ENCODE peak calls at places on chromosomes 7 and 10, in eight cellular contexts. O is upper lobe of right lung, G is lower leg skin, I is mucosa of descending colon, U is breast epithelium, M is heart right ventricle, X is cardiac muscle cell, T is lower lobe of right lung. Y is an unnamed sample.

GRCh38 chr10:15462253-15462885 is 91.3 kb upstream of the FAM171A1 start:
- DNase-seq in O (no peak), G (no peak), I (no peak), U (no peak), M (no peak), X (no peak), T (no peak), Y (no peak)

GRCh38 chr7:151063212-151063561 is 3.8 kb downstream of the SLC4A2 start:
- DNase-seq in O (no peak), G (no peak), I (no peak), U (no peak), M (no peak), X (no peak), T (no peak), Y (peak; percentile 75)

GRCh38 chr10:78911533-78912340 is 157.0 kb upstream of the ZMIZ1 start:
- DNase-seq in O (peak; percentile 68), G (no peak), I (no peak), U (no peak), M (no peak), X (no peak), T (peak; percentile 68), Y (no peak)

GRCh38 chr10:488933-489215 is 200.6 kb downstream of the DIP2C start:
- DNase-seq in O (peak; percentile 33), G (no peak), I (no peak), U (no peak), M (no peak), X (no peak), T (no peak), Y (no peak)

GRCh38 chr10:69439813-69440506 is 11.3 kb upstream of the TSPAN15 start:
- DNase-seq in O (peak; percentile 84), G (no peak), I (peak; percentile 55), U (no peak), M (no peak), X (peak; percentile 69), T (peak; percentile 83), Y (peak; percentile 81)

GRCh38 chr10:43395571-43396060 is 13.4 kb downstream of the HNRNPF start:
- DNase-seq in O (no peak), G (peak; percentile 49), I (peak; percentile 60), U (no peak), M (no peak), X (no peak), T (no peak), Y (no peak)

GRCh38 chr10:24000271-24000813 is 208.6 kb upstream of the KIAA1217 start:
- DNase-seq in O (no peak), G (no peak), I (no peak), U (no peak), M (no peak), X (no peak), T (no peak), Y (peak; percentile 4)

GRCh38 chr7:127413962-127414361 is 21.5 kb upstream of the ZNF800 start:
- DNase-seq in O (no peak), G (no peak), I (no peak), U (no peak), M (no peak), X (no peak), T (no peak), Y (no peak)

GRCh38 chr7:134589491-134589941 is 40.6 kb downstream of the AKR1B15 start:
- DNase-seq in O (no peak), G (no peak), I (no peak), U (peak; percentile 59), M (no peak), X (no peak), T (no peak), Y (no peak)

GRCh38 chr7:32809871-32810270 is 81.7 kb downstream of the KBTBD2 start:
- DNase-seq in O (no peak), G (no peak), I (no peak), U (no peak), M (no peak), X (no peak), T (no peak), Y (no peak)

GRCh38 chr7:74655785-74656420 is 1.6 kb upstream of the GTF2I start:
- DNase-seq in O (no peak), G (no peak), I (no peak), U (peak; percentile 10), M (no peak), X (no peak), T (no peak), Y (no peak)

GRCh38 chr7:74657692-74658170 is at the start of gene GTF2I:
- DNase-seq in O (no peak), G (no peak), I (no peak), U (no peak), M (no peak), X (peak; percentile 71), T (no peak), Y (no peak)

GRCh38 chr7:74658171-74659004 is 870 bp downstream of the GTF2I start:
- DNase-seq in O (peak; percentile 96), G (peak; percentile 84), I (peak; percentile 95), U (peak; percentile 91), M (peak; percentile 94), X (peak; percentile 97), T (peak; percentile 94), Y (peak; percentile 92)

GRCh38 chr7:74656421-74656910 is 1.1 kb upstream of the GTF2I start:
- DNase-seq in O (peak; percentile 78), G (no peak), I (peak; percentile 69), U (peak; percentile 53), M (peak; percentile 63), X (peak; percentile 56), T (no peak), Y (peak; percentile 41)

DNA sequence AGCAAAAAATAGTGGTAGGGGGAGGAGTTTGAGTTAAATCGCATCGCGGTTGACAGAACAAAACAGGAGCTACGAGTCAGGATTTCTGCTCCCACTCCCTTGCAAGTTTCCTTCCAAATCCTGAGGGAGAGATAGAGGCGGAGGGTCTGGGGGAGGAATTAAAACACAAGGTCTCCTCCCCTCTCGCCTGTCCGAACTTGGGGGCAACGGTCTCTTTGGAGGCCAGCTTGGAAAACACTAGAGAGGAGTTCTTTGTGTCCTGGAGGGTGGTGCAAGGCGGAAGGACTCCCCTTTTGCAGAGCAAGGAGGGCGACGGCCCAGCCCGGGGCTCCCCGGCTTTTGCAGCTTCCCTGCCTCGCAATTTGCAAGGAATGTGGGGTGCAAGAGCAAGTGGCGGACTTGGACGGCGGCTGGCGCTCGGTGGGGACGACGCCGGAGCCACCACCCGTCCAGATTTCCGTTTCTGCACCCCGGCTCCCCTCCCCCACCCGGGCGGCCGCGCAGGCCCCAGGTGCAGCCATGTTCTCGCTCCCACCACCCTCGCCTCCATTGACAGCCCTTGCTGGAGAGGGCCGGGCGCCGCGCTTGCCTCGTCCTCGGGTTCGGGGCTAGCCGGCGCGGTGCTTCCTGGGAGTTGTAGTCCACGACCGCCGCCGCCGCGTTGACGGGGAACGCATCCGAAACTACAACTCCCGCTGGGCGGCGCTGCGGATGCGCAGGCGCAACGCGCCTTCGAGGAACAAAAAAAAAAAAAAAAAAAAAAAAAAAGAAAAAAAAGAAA is 417 bp upstream of the GTF2I start:
- DNase-seq in O (peak; percentile 100), G (peak; percentile 97), I (peak; percentile 99), U (peak; percentile 98), M (peak; percentile 100), X (peak; percentile 99), T (peak; percentile 100), Y (peak; percentile 97)
- TF ChIP-seq CTCF in O (peak; percentile 28), G (no peak), I (no peak), U (no peak), M (no peak), X (peak; percentile 14), T (peak; percentile 24), Y (peak; percentile 5)

GRCh38 chr7:152076324-152076821 is 50.9 kb downstream of the GALNT11 start:
- DNase-seq in O (no peak), G (no peak), I (no peak), U (no peak), M (no peak), X (peak; percentile 18), T (no peak), Y (peak; percentile 41)
- TF ChIP-seq CTCF in O (peak; percentile 43), G (no peak), I (peak; percentile 19), U (peak; percentile 41), M (peak; percentile 9), X (peak; percentile 33), T (peak; percentile 40), Y (peak; percentile 32)

GRCh38 chr7:20784311-20785210 is 2.1 kb downstream of the SP8 start:
- DNase-seq in O (no peak), G (no peak), I (no peak), U (no peak), M (no peak), X (peak; percentile 44), T (no peak), Y (peak; percentile 63)
- TF ChIP-seq CTCF in O (no peak), G (no peak), I (no peak), U (no peak), M (no peak), X (no peak), T (no peak), Y (no peak)

GRCh38 chr7:77427996-77428603 is 12.0 kb upstream of the GSAP start:
- DNase-seq in O (no peak), G (no peak), I (no peak), U (no peak), M (no peak), X (peak; percentile 50), T (no peak), Y (no peak)

GRCh38 chr7:77426052-77426404 is 9.9 kb upstream of the GSAP start:
- DNase-seq in O (no peak), G (no peak), I (no peak), U (no peak), M (no peak), X (no peak), T (no peak), Y (no peak)

GRCh38 chr7:77422500-77422899 is 6.4 kb upstream of the GSAP start:
- DNase-seq in O (no peak), G (no peak), I (no peak), U (no peak), M (no peak), X (no peak), T (no peak), Y (no peak)

GRCh38 chr7:77426521-77427051 is 10.4 kb upstream of the GSAP start:
- DNase-seq in O (no peak), G (no peak), I (no peak), U (no peak), M (no peak), X (peak; percentile 49), T (no peak), Y (no peak)

GRCh38 chr7:77425151-77426051 is 9.3 kb upstream of the GSAP start:
- DNase-seq in O (no peak), G (no peak), I (no peak), U (no peak), M (no peak), X (peak; percentile 60), T (no peak), Y (peak; percentile 38)
- TF ChIP-seq CTCF in O (no peak), G (no peak), I (no peak), U (no peak), M (no peak), X (no peak), T (no peak), Y (no peak)